ENCODE peak calls at places on chromosomes 1 and 21, in seven cellular contexts. U is neuronal stem cell, B is LHCN-M2, I is GM20000, N is astrocyte, G is NCI-H1417, Q is ascending aorta. M is an unnamed sample.

GRCh38 chr1:61337981-61338848 is 255.9 kb downstream of the NFIA start:
- DNase-seq in U (peak; percentile 36), B (peak; percentile 97), I (no peak), N (peak; percentile 86), G (peak; percentile 60), Q (peak; percentile 92), M (peak; percentile 87)

GRCh38 chr1:167221126-167221803 is 579 bp downstream of the POU2F1 start:
- DNase-seq in U (peak; percentile 26), B (no peak), I (peak; percentile 31), N (no peak), G (peak; percentile 70), Q (peak; percentile 69), M (no peak)

GRCh38 chr1:35931424-35932157 is 686 bp downstream of the AGO3 start:
- DNase-seq in U (no peak), B (no peak), I (peak; percentile 18), N (no peak), G (peak; percentile 67), Q (no peak), M (peak; percentile 29)

GRCh38 chr1:76759950-76760349 is 107.3 kb upstream of the ST6GALNAC5 start:
- DNase-seq in U (no peak), B (peak; percentile 8), I (no peak), N (peak; percentile 17), G (peak; percentile 71), Q (no peak), M (peak; percentile 72)

GRCh38 chr1:26059906-26060305 is 7.5 kb downstream of the TRIM63 start:
- DNase-seq in U (no peak), B (no peak), I (no peak), N (no peak), G (no peak), Q (no peak), M (no peak)

GRCh38 chr1:21586926-21587601 is 77.8 kb downstream of the ALPL start:
- DNase-seq in U (no peak), B (peak; percentile 89), I (no peak), N (peak; percentile 79), G (no peak), Q (peak; percentile 72), M (peak; percentile 58)

GRCh38 chr1:61851849-61852692 is 109.8 kb downstream of the PATJ start:
- DNase-seq in U (peak; percentile 51), B (peak; percentile 64), I (peak; percentile 45), N (peak; percentile 30), G (peak; percentile 17), Q (no peak), M (peak; percentile 85)

GRCh38 chr1:204723131-204723787 is 37.7 kb upstream of the LRRN2 start:
- DNase-seq in U (no peak), B (no peak), I (no peak), N (peak; percentile 12), G (peak; percentile 21), Q (no peak), M (no peak)

GRCh38 chr21:36847189-36847588 is 119.3 kb downstream of the HLCS start:
- DNase-seq in U (no peak), B (peak; percentile 84), I (no peak), N (peak; percentile 72), G (no peak), Q (no peak), M (peak; percentile 44)

GRCh38 chr1:223212441-223212840 is 69.4 kb upstream of the TLR5 start:
- DNase-seq in U (no peak), B (peak; percentile 19), I (no peak), N (no peak), G (no peak), Q (no peak), M (no peak)

GRCh38 chr1:94025383-94026340 is 95.3 kb downstream of the ABCA4 start:
- DNase-seq in U (peak; percentile 56), B (peak; percentile 65), I (peak; percentile 44), N (peak; percentile 56), G (peak; percentile 55), Q (no peak), M (peak; percentile 76)

GRCh38 chr1:23984417-23985186 is 4.5 kb upstream of the SRSF10 start:
- DNase-seq in U (no peak), B (peak; percentile 31), I (no peak), N (peak; percentile 42), G (no peak), Q (no peak), M (peak; percentile 65)

GRCh38 chr1:39675220-39675619 is 3.3 kb upstream of the NT5C1A start:
- DNase-seq in U (no peak), B (no peak), I (no peak), N (no peak), G (no peak), Q (no peak), M (no peak)

GRCh38 chr1:941588-942383 is 17.3 kb downstream of the NOC2L start:
- DNase-seq in U (peak; percentile 77), B (peak; percentile 45), I (peak; percentile 84), N (peak; percentile 77), G (peak; percentile 96), Q (peak; percentile 85), M (peak; percentile 97)

GRCh38 chr1:228117335-228117734 is 8.2 kb upstream of the MRPL55 start:
- DNase-seq in U (no peak), B (no peak), I (no peak), N (no peak), G (no peak), Q (no peak), M (no peak)

GRCh38 chr1:205286335-205286950 is 35.1 kb downstream of the NUAK2 start:
- DNase-seq in U (no peak), B (peak; percentile 77), I (peak; percentile 65), N (peak; percentile 82), G (no peak), Q (no peak), M (no peak)

GRCh38 chr1:198494658-198495103 is 45.8 kb downstream of the ATP6V1G3 start:
- DNase-seq in U (no peak), B (no peak), I (no peak), N (no peak), G (no peak), Q (no peak), M (no peak)

GRCh38 chr1:224710196-224710595 is 94.1 kb downstream of the CNIH3 start:
- DNase-seq in U (no peak), B (no peak), I (no peak), N (peak; percentile 21), G (no peak), Q (no peak), M (no peak)

GRCh38 chr1:185244015-185244747 is 72.9 kb downstream of the IVNS1ABP start:
- DNase-seq in U (no peak), B (peak; percentile 80), I (no peak), N (peak; percentile 89), G (no peak), Q (no peak), M (no peak)

GRCh38 chr1:234132799-234133198 is 228.3 kb downstream of the SLC35F3 start:
- DNase-seq in U (no peak), B (no peak), I (no peak), N (no peak), G (no peak), Q (no peak), M (no peak)

GRCh38 chr1:53430256-53430655 is 28.9 kb upstream of the DMRTB1 start:
- DNase-seq in U (no peak), B (no peak), I (no peak), N (no peak), G (no peak), Q (no peak), M (no peak)

GRCh38 chr1:30868833-30869435 is 39.6 kb downstream of the SDC3 start:
- DNase-seq in U (no peak), B (no peak), I (peak; percentile 49), N (no peak), G (no peak), Q (no peak), M (no peak)

GRCh38 chr1:185438936-185439335 is 121.9 kb upstream of the IVNS1ABP start:
- DNase-seq in U (no peak), B (peak; percentile 60), I (no peak), N (peak; percentile 14), G (no peak), Q (no peak), M (no peak)

GRCh38 chr1:183915634-183916510 is 111.0 kb downstream of the RGL1 start:
- DNase-seq in U (peak; percentile 85), B (peak; percentile 99), I (peak; percentile 68), N (peak; percentile 92), G (peak; percentile 69), Q (peak; percentile 85), M (peak; percentile 97)

GRCh38 chr1:31572323-31573104 is 3.8 kb upstream of the TINAGL1 start:
- DNase-seq in U (no peak), B (no peak), I (no peak), N (no peak), G (no peak), Q (peak; percentile 55), M (no peak)

GRCh38 chr21:44344541-44345183 is 5.5 kb upstream of the CFAP410 start:
- DNase-seq in U (no peak), B (no peak), I (no peak), N (no peak), G (no peak), Q (no peak), M (no peak)

GRCh38 chr1:99975569-99975968 is 5.8 kb downstream of the SLC35A3 start:
- DNase-seq in U (no peak), B (no peak), I (no peak), N (no peak), G (no peak), Q (no peak), M (no peak)

GRCh38 chr1:13754003-13754402 is 54.0 kb downstream of the PRDM2 start:
- DNase-seq in U (no peak), B (no peak), I (peak; percentile 60), N (no peak), G (no peak), Q (no peak), M (no peak)